ENCODE peak calls at places on chromosomes 12 and 14, in six cellular contexts. F is activated CD4-positive, alpha-beta T cell treated with anti-CD3 and anti-CD28 coated beads, Interleukin-2, amount 10 ng/mL, durations not matched to agents 7 days and 5 days; R is H54; A is lower lobe of right lung; S is lower leg skin; T is HT1080. G is an unnamed sample.

GRCh38 chr12:11860026-11860425 is 210.6 kb downstream of the ETV6 start:
- DNase-seq in F (no peak), R (no peak), A (no peak), S (no peak), T (no peak), G (no peak)

GRCh38 chr12:15721716-15722115 is 67.5 kb downstream of the EPS8 start:
- DNase-seq in F (no peak), R (no peak), A (no peak), S (no peak), T (no peak), G (no peak)

GRCh38 chr12:69982081-69982480 is 157.1 kb downstream of the MYRFL start:
- DNase-seq in F (no peak), R (no peak), A (no peak), S (no peak), T (no peak), G (no peak)

GRCh38 chr12:109714141-109714912 is 702 bp downstream of the FAM222A start:
- DNase-seq in F (peak; percentile 36), R (peak; percentile 47), A (peak; percentile 77), S (no peak), T (peak; percentile 40), G (peak; percentile 64)

GRCh38 chr14:52267501-52268190 is at the start of gene PTGDR:
- DNase-seq in F (peak; percentile 31), R (no peak), A (peak; percentile 51), S (no peak), T (no peak), G (peak; percentile 17)

GRCh38 chr14:54106802-54107377 is 150.3 kb upstream of the BMP4 start:
- DNase-seq in F (no peak), R (peak; percentile 5), A (no peak), S (no peak), T (no peak), G (peak; percentile 35)

GRCh38 chr14:39474416-39474911 is 42.2 kb upstream of the FBXO33 start:
- DNase-seq in F (no peak), R (no peak), A (no peak), S (no peak), T (no peak), G (no peak)

GRCh38 chr14:91416744-91417133 is 881 bp downstream of the CCDC88C start:
- DNase-seq in F (no peak), R (no peak), A (peak; percentile 63), S (no peak), T (no peak), G (peak; percentile 24)

GRCh38 chr12:55822228-55822627 is 4.4 kb downstream of the ORMDL2 start:
- DNase-seq in F (no peak), R (no peak), A (no peak), S (no peak), T (no peak), G (no peak)

GRCh38 chr12:124804011-124804621 is 59.5 kb downstream of the SCARB1 start:
- DNase-seq in F (no peak), R (no peak), A (peak; percentile 67), S (peak; percentile 28), T (peak; percentile 50), G (peak; percentile 36)

GRCh38 chr12:47892819-47893218 is 12.0 kb downstream of the VDR start:
- DNase-seq in F (no peak), R (no peak), A (no peak), S (no peak), T (no peak), G (no peak)

GRCh38 chr12:117058442-117059072 is 40.7 kb downstream of the TESC start:
- DNase-seq in F (no peak), R (no peak), A (no peak), S (no peak), T (no peak), G (no peak)

GRCh38 chr12:113818833-113819232 is 147.3 kb downstream of the RBM19 start:
- DNase-seq in F (no peak), R (peak; percentile 33), A (no peak), S (no peak), T (no peak), G (peak; percentile 40)

GRCh38 chr14:90791481-90791880 is 24.7 kb downstream of the TTC7B start:
- DNase-seq in F (no peak), R (no peak), A (no peak), S (no peak), T (no peak), G (no peak)

GRCh38 chr12:106170285-106170684 is 31.5 kb upstream of the NUAK1 start:
- DNase-seq in F (no peak), R (no peak), A (no peak), S (peak; percentile 55), T (peak; percentile 61), G (peak; percentile 81)

GRCh38 chr12:865614-866013 is 83.9 kb downstream of the RAD52 start:
- DNase-seq in F (no peak), R (no peak), A (no peak), S (no peak), T (no peak), G (no peak)